ENCODE peak calls at places on chromosomes 12 and 14, in six cellular contexts. B is mesenchymal stem cell, K is neuronal stem cell, X is H9, G is IMR-90, R is mesendoderm. I is an unnamed sample.

GRCh38 chr12:124305776-124306685 is 11.1 kb downstream of the RFLNA start:
- DNase-seq in G (no peak), R (no peak), X (no peak), K (no peak), B (no peak), I (no peak)

GRCh38 chr12:3328081-3328480 is 162.9 kb upstream of the PRMT8 start:
- DNase-seq in X (no peak), G (no peak), R (no peak), B (no peak), K (no peak), I (peak; percentile 66)

GRCh38 chr12:119235352-119235751 is 56.6 kb downstream of the HSPB8 start:
- DNase-seq in X (peak; percentile 69), G (no peak), K (no peak), B (no peak), R (peak; percentile 62), I (no peak)

GRCh38 chr12:56884421-56884820 is 49.8 kb downstream of the SDR9C7 start:
- DNase-seq in G (no peak), X (no peak), K (no peak), B (no peak), R (no peak), I (peak; percentile 65)

GRCh38 chr12:132404956-132405741 is 75.8 kb upstream of the GALNT9 start:
- DNase-seq in K (no peak), X (no peak), R (no peak), G (no peak), B (no peak), I (no peak)

GRCh38 chr12:112798019-112798760 is 6.6 kb downstream of the RPH3A start:
- DNase-seq in X (no peak), R (no peak), G (no peak), B (no peak), K (no peak), I (no peak)

GRCh38 chr12:65886996-65887395 is 62.7 kb downstream of the HMGA2 start:
- DNase-seq in K (no peak), X (no peak), G (peak; percentile 48), R (no peak), B (no peak), I (no peak)

GRCh38 chr14:102872020-102872419 is 50.4 kb upstream of the AMN start:
- DNase-seq in X (no peak), R (no peak), G (no peak), B (no peak), K (no peak), I (no peak)

GRCh38 chr12:93978553-93978952 is 169.8 kb upstream of the PLXNC1 start:
- DNase-seq in X (no peak), K (no peak), R (no peak), B (peak; percentile 83), G (peak; percentile 67), I (peak; percentile 92)

GRCh38 chr12:132604108-132605054 is 6.0 kb downstream of the LRCOL1 start:
- DNase-seq in K (no peak), G (no peak), B (no peak), R (no peak), X (peak; percentile 35), I (peak; percentile 50)

GRCh38 chr14:32588448-32589320 is 259.6 kb downstream of the AKAP6 start:
- DNase-seq in K (peak; percentile 23), B (peak; percentile 50), G (peak; percentile 65), R (peak; percentile 62), X (peak; percentile 35), I (peak; percentile 66)

GRCh38 chr12:120710805-120711296 is 593 bp downstream of the UNC119B start:
- DNase-seq in B (peak; percentile 18), K (no peak), G (no peak), X (peak; percentile 41), R (peak; percentile 54), I (peak; percentile 22)

GRCh38 chr12:18250313-18250916 is 10.9 kb upstream of the PIK3C2G start:
- DNase-seq in X (no peak), R (peak; percentile 81), K (peak; percentile 59), B (peak; percentile 71), G (peak; percentile 76), I (peak; percentile 14)

GRCh38 chr12:70747445-70747844 is 110.2 kb upstream of the PTPRB start:
- DNase-seq in B (no peak), G (no peak), K (no peak), R (no peak), X (no peak), I (no peak)

GRCh38 chr14:82182646-82183045 is 649.0 kb upstream of the SEL1L start:
- DNase-seq in G (no peak), X (no peak), R (peak; percentile 25), B (no peak), K (no peak), I (no peak)

DNA sequence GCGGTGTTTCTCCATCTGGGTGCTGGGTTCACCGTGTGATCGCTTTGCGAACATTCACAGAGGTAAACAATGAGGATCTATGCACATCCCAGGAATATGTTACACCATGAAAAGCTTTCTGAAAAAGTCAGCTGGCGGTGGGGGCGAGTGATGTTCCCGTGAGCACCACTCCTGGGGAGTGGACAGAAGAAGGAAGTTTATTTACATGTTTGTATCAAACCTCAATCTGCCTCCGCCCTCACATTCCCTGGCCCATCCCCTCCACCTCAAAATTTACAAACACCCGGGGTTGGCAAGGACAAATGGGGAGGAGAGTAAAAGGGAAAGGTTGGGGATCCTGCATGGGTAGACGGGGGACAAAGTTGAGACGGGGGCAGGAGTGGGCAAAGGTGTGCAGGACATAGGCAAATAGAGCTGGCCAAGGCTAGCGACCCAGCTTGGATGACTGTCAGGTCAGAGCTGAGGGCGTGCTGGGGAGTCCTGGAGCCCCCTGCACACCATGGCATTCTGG is 6.9 kb downstream of the TNFRSF1A start:
- DNase-seq in B (peak; percentile 47), X (no peak), R (no peak), G (peak; percentile 39), K (no peak), I (no peak)
- H4K8ac ChIP-seq in B (peak overlapping the region; percentile 94), X (no peak overlapping the region), R (no peak overlapping the region), G (peak overlapping the region; percentile 94), K (no peak overlapping the region), I (no peak overlapping the region)

DNA sequence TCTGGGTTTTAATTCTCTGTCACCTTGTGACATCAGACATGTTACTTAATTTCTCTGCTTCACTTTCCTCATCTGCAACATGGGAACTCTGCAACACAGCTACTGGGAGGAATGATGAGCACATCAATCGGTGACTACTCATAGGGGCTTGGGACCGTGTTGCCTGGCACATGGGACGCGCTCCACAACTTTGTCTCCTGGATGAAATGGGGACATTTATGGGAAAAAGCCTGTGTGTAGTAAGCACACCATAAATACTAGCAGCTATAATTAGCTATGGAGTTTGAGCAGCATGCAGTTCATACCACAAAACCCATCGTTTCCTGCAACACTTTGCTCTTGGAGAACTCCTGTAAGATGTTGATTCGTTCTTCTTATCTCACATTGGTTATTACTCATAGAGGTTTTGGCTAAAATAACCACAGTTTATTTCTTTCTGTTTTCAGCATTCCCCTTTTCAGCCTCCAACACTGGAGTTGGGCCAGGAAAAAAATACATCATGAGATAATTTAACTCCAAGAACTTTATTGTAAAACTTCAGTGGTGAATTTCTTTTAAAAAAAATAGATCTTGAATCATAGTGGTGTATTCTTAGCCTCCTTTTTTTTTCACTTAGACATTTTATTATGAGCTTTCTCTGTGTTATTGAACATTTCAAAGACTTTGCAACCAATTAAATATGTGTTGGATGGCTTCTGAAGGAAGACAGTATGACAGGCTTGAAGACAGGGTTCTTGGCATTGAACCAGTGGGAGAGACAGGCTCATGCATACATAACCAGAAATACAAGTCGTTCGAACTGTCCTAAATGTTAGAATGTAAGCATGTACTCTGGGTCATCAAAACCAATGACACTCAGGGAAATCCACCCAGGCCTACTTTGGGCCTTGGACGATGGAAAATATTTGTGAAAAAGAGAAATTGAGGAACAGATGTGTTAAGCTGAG is 72.7 kb downstream of the RIN3 start:
- DNase-seq in B (peak; percentile 99), X (no peak), G (peak; percentile 99), K (no peak), R (no peak), I (no peak)
- H2BK120ac ChIP-seq in B (peak overlapping the region; percentile 54), X (no peak overlapping the region), G (peak overlapping the region; percentile 82), K (no peak overlapping the region), R (no peak overlapping the region), I (no peak overlapping the region)

DNA sequence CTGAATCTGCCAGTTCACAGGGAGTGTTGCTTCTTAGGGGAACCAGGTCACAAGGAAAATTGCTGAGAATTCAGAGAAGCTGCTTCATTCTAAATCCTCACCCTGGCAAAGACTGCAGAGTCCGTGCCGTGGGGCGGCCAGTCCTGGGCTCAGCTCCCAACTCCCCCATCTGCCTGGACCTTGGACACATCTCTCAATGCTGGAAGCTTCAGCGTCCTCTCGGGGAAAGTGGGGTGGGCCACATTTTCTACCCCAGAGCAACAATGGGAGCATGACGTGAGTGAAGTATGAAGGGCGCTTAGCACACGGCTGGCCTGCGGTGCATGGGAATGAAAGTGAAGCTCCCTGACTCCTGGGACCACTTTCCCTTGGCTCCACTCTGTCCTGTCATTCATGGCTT is 31.2 kb downstream of the HVCN1 start:
- DNase-seq in R (no peak), G (no peak), K (no peak), B (no peak), X (no peak), I (no peak)
- H4K8ac ChIP-seq in R (no peak overlapping the region), G (no peak overlapping the region), K (no peak overlapping the region), B (no peak overlapping the region), X (no peak overlapping the region), I (no peak overlapping the region)

GRCh38 chr12:30795660-30796507 is 41.1 kb upstream of the CAPRIN2 start:
- DNase-seq in G (peak; percentile 80), X (peak; percentile 89), B (peak; percentile 87), K (peak; percentile 53), R (peak; percentile 95), I (peak; percentile 17)

GRCh38 chr12:30797689-30798088 is 42.9 kb upstream of the CAPRIN2 start:
- DNase-seq in B (no peak), K (no peak), G (no peak), X (no peak), R (no peak), I (no peak)

GRCh38 chr12:30795410-30795659 is 40.6 kb upstream of the CAPRIN2 start:
- DNase-seq in B (no peak), X (no peak), K (peak; percentile 35), R (no peak), G (no peak), I (no peak)

GRCh38 chr12:30796891-30797371 is 42.2 kb upstream of the CAPRIN2 start:
- DNase-seq in K (no peak), B (peak; percentile 50), R (peak; percentile 78), G (peak; percentile 47), X (peak; percentile 66), I (no peak)

GRCh38 chr12:30796508-30796780 is 41.7 kb upstream of the CAPRIN2 start:
- DNase-seq in X (peak; percentile 81), K (peak; percentile 66), B (no peak), R (no peak), G (peak; percentile 67), I (no peak)
- H2BK120ac ChIP-seq in X (no peak overlapping the region), K (no peak overlapping the region), B (peak overlapping the region; percentile 92), R (peak overlapping the region; percentile 16), G (peak overlapping the region; percentile 85), I (no peak overlapping the region)